ENCODE peak calls at places on chromosomes 6 and 20, in five cellular contexts. One of them, this sample, is unnamed.

GRCh38 chr20:11553603-11554002 is 364.1 kb upstream of the BTBD3 start:
- DNase-seq in WTC11: no peak
- DNase-seq in heart left ventricle: no peak
- DNase-seq in IMR-90: peak
- DNase-seq in neural crest cell: no peak
- DNase-seq in this sample: no peak

GRCh38 chr20:57266251-57267157 is at the start of gene BMP7:
- DNase-seq in heart left ventricle: no peak
- DNase-seq in neural crest cell: peak
- DNase-seq in IMR-90: no peak
- DNase-seq in WTC11: peak
- DNase-seq in this sample: no peak

GRCh38 chr6:23176883-23177282 is 607.5 kb downstream of the HDGFL1 start:
- DNase-seq in IMR-90: no peak
- DNase-seq in neural crest cell: no peak
- DNase-seq in heart left ventricle: no peak
- DNase-seq in WTC11: peak
- DNase-seq in this sample: no peak

GRCh38 chr20:61950631-61951010 is 115.1 kb downstream of the TAF4 start:
- DNase-seq in WTC11: no peak
- DNase-seq in heart left ventricle: peak
- DNase-seq in neural crest cell: no peak
- DNase-seq in IMR-90: no peak
- DNase-seq in this sample: no peak

GRCh38 chr20:53934421-53935352 is 135.7 kb downstream of the BCAS1 start:
- DNase-seq in WTC11: no peak
- DNase-seq in neural crest cell: no peak
- DNase-seq in heart left ventricle: peak
- DNase-seq in IMR-90: peak
- DNase-seq in this sample: peak

GRCh38 chr20:6718660-6719059 is 48.8 kb upstream of the BMP2 start:
- DNase-seq in neural crest cell: no peak
- DNase-seq in IMR-90: no peak
- DNase-seq in WTC11: no peak
- DNase-seq in heart left ventricle: no peak
- DNase-seq in this sample: no peak

GRCh38 chr6:52650946-52651345 is 20.0 kb upstream of the TMEM14A start:
- DNase-seq in WTC11: no peak
- DNase-seq in IMR-90: peak
- DNase-seq in heart left ventricle: no peak
- DNase-seq in neural crest cell: no peak
- DNase-seq in this sample: no peak

GRCh38 chr6:52543729-52544324 is 33.0 kb downstream of the TRAM2 start:
- DNase-seq in WTC11: no peak
- DNase-seq in neural crest cell: no peak
- DNase-seq in heart left ventricle: no peak
- DNase-seq in IMR-90: peak
- DNase-seq in this sample: peak

GRCh38 chr6:163579111-163579879 is 164.8 kb downstream of the QKI start:
- DNase-seq in neural crest cell: no peak
- DNase-seq in WTC11: peak
- DNase-seq in IMR-90: no peak
- DNase-seq in heart left ventricle: peak
- DNase-seq in this sample: no peak

GRCh38 chr6:121666809-121667208 is 231.4 kb downstream of the GJA1 start:
- DNase-seq in heart left ventricle: no peak
- DNase-seq in WTC11: no peak
- DNase-seq in neural crest cell: no peak
- DNase-seq in IMR-90: peak
- DNase-seq in this sample: peak

GRCh38 chr20:12847862-12848261 is 160.9 kb upstream of the SPTLC3 start:
- DNase-seq in IMR-90: no peak
- DNase-seq in neural crest cell: no peak
- DNase-seq in WTC11: no peak
- DNase-seq in heart left ventricle: no peak
- DNase-seq in this sample: peak

GRCh38 chr6:35049885-35050284 is 91.3 kb downstream of the TCP11 start:
- DNase-seq in heart left ventricle: peak
- DNase-seq in neural crest cell: no peak
- DNase-seq in WTC11: no peak
- DNase-seq in IMR-90: peak
- DNase-seq in this sample: peak

GRCh38 chr6:35048031-35048613 is 93.0 kb downstream of the TCP11 start:
- DNase-seq in neural crest cell: peak
- DNase-seq in heart left ventricle: no peak
- DNase-seq in IMR-90: no peak
- DNase-seq in WTC11: no peak
- DNase-seq in this sample: no peak

GRCh38 chr6:35049346-35049745 is 91.8 kb downstream of the TCP11 start:
- DNase-seq in heart left ventricle: no peak
- DNase-seq in WTC11: no peak
- DNase-seq in neural crest cell: no peak
- DNase-seq in IMR-90: no peak
- DNase-seq in this sample: no peak

GRCh38 chr6:35047265-35048011 is 93.7 kb downstream of the TCP11 start:
- DNase-seq in WTC11: no peak
- DNase-seq in neural crest cell: no peak
- DNase-seq in IMR-90: peak
- DNase-seq in heart left ventricle: no peak
- DNase-seq in this sample: peak

DNA sequence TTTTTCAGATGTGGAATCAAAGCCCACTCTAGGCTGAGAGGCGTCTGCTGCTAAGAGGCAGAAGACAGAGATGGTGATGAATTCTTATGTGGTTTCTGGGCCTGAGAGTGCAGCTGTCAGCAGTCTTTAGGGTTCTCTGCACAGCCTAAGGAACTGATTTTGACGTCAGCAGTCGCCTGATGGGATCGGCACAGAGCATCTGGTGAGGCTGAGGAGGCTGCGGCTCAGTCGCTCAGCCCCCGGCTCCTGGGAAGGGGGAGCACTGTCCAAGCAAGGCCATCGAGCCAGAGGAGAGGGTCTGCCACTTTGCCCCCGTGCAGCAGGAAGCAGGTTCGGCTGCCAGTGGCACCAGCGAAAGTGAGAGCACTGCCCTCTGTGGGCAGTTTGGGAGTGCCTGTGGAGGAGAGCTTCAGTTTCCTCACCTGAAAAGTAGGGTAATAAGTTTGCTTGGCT is 92.5 kb downstream of the TCP11 start:
- DNase-seq in neural crest cell: no peak
- DNase-seq in IMR-90: peak
- DNase-seq in WTC11: peak
- DNase-seq in heart left ventricle: peak
- DNase-seq in this sample: no peak
- TF ChIP-seq CTCF in neural crest cell: peak
- TF ChIP-seq CTCF in IMR-90: peak
- TF ChIP-seq CTCF in WTC11: no peak
- TF ChIP-seq CTCF in heart left ventricle: no peak
- TF ChIP-seq CTCF in this sample: peak

DNA sequence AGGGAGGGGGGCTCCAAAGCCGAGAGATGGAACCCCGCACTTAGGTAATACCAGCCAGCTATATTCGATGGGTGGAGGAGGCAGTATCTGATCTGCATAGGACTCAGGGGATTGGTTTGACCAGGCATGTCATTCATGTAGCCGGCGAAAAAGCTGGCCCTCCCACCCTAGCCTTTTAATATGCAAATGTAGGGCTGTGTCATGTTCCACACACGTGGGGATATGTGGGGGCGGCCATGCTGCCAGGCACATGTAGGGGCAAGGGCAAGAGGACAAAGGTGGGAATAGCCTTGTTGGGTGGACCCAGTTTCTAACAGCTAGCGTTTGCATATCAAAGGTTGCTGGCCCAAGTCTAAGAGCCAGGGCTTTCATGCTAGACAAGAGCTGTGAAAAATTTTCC is 39.1 kb upstream of the DDR1 start:
- DNase-seq in WTC11: peak
- DNase-seq in neural crest cell: no peak
- DNase-seq in IMR-90: no peak
- DNase-seq in heart left ventricle: no peak
- DNase-seq in this sample: no peak
- TF ChIP-seq CTCF in WTC11: no peak
- TF ChIP-seq CTCF in neural crest cell: no peak
- TF ChIP-seq CTCF in IMR-90: no peak
- TF ChIP-seq CTCF in heart left ventricle: no peak
- TF ChIP-seq CTCF in this sample: no peak

DNA sequence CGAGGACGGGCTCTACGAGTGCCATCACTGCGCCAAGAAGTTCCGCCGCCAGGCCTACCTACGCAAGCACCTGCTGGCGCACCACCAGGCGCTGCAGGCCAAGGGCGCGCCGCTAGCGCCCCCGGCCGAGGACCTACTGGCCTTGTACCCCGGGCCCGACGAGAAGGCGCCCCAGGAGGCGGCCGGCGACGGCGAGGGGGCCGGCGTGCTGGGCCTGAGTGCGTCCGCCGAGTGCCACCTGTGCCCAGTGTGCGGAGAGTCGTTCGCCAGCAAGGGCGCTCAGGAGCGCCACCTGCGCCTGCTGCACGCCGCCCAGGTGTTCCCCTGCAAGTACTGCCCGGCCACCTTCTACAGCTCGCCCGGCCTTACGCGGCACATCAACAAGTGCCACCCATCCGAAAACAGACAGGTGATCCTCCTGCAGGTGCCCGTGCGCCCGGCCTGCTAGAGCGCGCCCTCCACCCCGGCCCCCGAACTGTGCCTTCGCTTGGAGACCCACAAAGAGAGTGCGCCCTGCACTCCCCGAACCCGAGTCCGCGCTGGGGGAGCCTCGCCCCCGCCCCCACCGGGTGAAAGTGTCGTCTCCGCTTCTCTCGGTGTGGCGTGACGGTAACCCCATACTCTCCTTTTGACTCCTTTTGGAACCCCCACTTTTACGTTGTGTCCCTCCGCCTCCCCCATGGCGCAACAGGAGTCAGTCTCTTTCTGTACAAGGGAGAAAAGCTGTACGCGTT is 1.6 kb downstream of the INSM1 start:
- DNase-seq in IMR-90: no peak
- DNase-seq in heart left ventricle: no peak
- DNase-seq in WTC11: peak
- DNase-seq in neural crest cell: no peak
- DNase-seq in this sample: no peak
- TF ChIP-seq CTCF in IMR-90: no peak
- TF ChIP-seq CTCF in heart left ventricle: no peak
- TF ChIP-seq CTCF in WTC11: no peak
- TF ChIP-seq CTCF in neural crest cell: peak
- TF ChIP-seq CTCF in this sample: no peak

GRCh38 chr6:75070244-75070643 is 135.6 kb downstream of the COL12A1 start:
- DNase-seq in heart left ventricle: no peak
- DNase-seq in IMR-90: no peak
- DNase-seq in neural crest cell: no peak
- DNase-seq in WTC11: no peak
- DNase-seq in this sample: no peak

GRCh38 chr6:75065524-75065923 is 140.3 kb downstream of the COL12A1 start:
- DNase-seq in WTC11: peak
- DNase-seq in heart left ventricle: peak
- DNase-seq in IMR-90: peak
- DNase-seq in neural crest cell: no peak
- DNase-seq in this sample: peak
- TF ChIP-seq CTCF in WTC11: no peak
- TF ChIP-seq CTCF in heart left ventricle: no peak
- TF ChIP-seq CTCF in IMR-90: peak
- TF ChIP-seq CTCF in neural crest cell: no peak
- TF ChIP-seq CTCF in this sample: peak

GRCh38 chr6:24600903-24601302 is 45.1 kb downstream of the KIAA0319 start:
- DNase-seq in IMR-90: no peak
- DNase-seq in WTC11: peak
- DNase-seq in heart left ventricle: no peak
- DNase-seq in neural crest cell: no peak
- DNase-seq in this sample: no peak
- TF ChIP-seq CTCF in IMR-90: no peak
- TF ChIP-seq CTCF in WTC11: peak
- TF ChIP-seq CTCF in heart left ventricle: no peak
- TF ChIP-seq CTCF in neural crest cell: peak
- TF ChIP-seq CTCF in this sample: no peak

DNA sequence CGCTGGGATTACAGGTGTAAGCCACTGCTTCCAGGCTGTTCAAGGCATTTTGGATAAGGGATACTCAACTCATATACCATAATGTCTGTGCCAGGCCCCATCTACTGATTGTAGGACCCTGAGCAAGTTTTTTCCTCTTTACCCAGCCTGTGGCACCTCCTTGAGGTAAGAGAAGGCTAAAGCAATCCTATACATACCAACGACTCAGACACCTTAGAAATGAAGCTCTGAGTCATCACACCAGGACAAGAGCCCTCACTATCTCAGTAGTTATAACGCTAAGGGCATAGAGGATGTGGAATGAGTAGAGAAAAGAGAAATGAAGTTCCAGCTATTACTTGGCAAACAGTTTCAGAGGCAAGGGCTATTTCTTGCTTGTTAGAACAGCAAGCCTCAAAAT is 16.9 kb downstream of the NDRG3 start:
- DNase-seq in IMR-90: peak
- DNase-seq in WTC11: no peak
- DNase-seq in neural crest cell: no peak
- DNase-seq in heart left ventricle: no peak
- DNase-seq in this sample: peak
- TF ChIP-seq CTCF in IMR-90: peak
- TF ChIP-seq CTCF in WTC11: no peak
- TF ChIP-seq CTCF in neural crest cell: peak
- TF ChIP-seq CTCF in heart left ventricle: no peak
- TF ChIP-seq CTCF in this sample: peak

DNA sequence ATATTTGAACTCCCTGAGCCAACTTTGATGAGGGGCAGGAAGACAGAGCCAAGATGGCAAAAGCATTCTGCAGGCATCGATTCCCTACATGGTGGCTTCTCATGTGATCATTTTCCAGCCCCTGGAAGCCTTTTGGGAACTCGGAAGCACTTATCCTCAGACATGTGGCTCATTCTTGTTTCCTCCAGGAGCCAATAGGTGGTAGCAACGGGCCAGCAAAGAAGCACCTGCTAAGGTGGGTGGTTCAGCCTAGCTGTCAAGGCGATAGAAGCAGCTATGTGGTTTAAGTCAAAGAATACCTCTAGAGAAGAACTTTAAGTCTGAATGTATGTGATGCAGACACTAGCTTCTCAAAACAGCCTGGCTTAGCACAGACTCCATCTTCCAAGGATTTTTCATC is 64.9 kb upstream of the PAX1 start:
- DNase-seq in neural crest cell: no peak
- DNase-seq in WTC11: peak
- DNase-seq in IMR-90: no peak
- DNase-seq in heart left ventricle: no peak
- DNase-seq in this sample: no peak
- TF ChIP-seq CTCF in neural crest cell: no peak
- TF ChIP-seq CTCF in WTC11: peak
- TF ChIP-seq CTCF in IMR-90: no peak
- TF ChIP-seq CTCF in heart left ventricle: peak
- TF ChIP-seq CTCF in this sample: no peak